ENCODE peak calls at places on chromosomes 7 and 10, in ten cellular contexts. I, Y, K, G, O, H, U, F, S and L are unnamed samples. For H3K9me3, the result is how much of the 10 kb centered on the place peaks cover.

GRCh38 chr10:65142641-65143435 is 1621.6 kb downstream of the REEP3 start:
- DNase-seq in I (no peak), Y (no peak), K (no peak), G (no peak), O (no peak), H (no peak), U (no peak), F (no peak), S (no peak), L (no peak)

GRCh38 chr7:115779561-115779960 is 251.0 kb downstream of the TFEC start:
- DNase-seq in I (no peak), Y (no peak), K (no peak), G (no peak), O (no peak), H (no peak), U (no peak), F (no peak), S (no peak), L (no peak)

GRCh38 chr7:96658011-96658391 is 51.6 kb downstream of the SEM1 start:
- DNase-seq in I (no peak), Y (no peak), K (no peak), G (no peak), O (no peak), H (no peak), U (peak), F (no peak), S (no peak), L (no peak)

GRCh38 chr7:18473119-18473518 is 22.4 kb upstream of the HDAC9 start:
- DNase-seq in I (no peak), Y (no peak), K (no peak), G (no peak), O (no peak), H (no peak), U (no peak), F (no peak), S (no peak), L (no peak)

GRCh38 chr7:2014391-2015241 is 218.1 kb downstream of the MAD1L1 start:
- DNase-seq in I (peak), Y (no peak), K (no peak), G (no peak), O (no peak), H (no peak), U (no peak), F (no peak), S (peak), L (peak)

GRCh38 chr7:100584677-100585510 is 1.0 kb downstream of the LRCH4 start:
- DNase-seq in I (peak), Y (peak), K (peak), G (peak), O (no peak), H (peak), U (peak), F (peak), S (no peak), L (no peak)

GRCh38 chr7:28176174-28176573 is 4.4 kb downstream of the JAZF1 start:
- DNase-seq in I (no peak), Y (no peak), K (no peak), G (no peak), O (no peak), H (no peak), U (no peak), F (no peak), S (no peak), L (no peak)

GRCh38 chr10:77773631-77774426 is 136.2 kb upstream of the KCNMA1 start:
- DNase-seq in I (no peak), Y (no peak), K (no peak), G (no peak), O (no peak), H (peak), U (no peak), F (no peak), S (no peak), L (no peak)

GRCh38 chr7:158650821-158651225 is 53.8 kb downstream of the NCAPG2 start:
- DNase-seq in I (no peak), Y (no peak), K (peak), G (no peak), O (no peak), H (no peak), U (no peak), F (no peak), S (no peak), L (no peak)

GRCh38 chr7:74275401-74275881 is 13.8 kb upstream of the CLIP2 start:
- DNase-seq in I (no peak), Y (no peak), K (no peak), G (peak), O (peak), H (no peak), U (no peak), F (peak), S (no peak), L (no peak)

GRCh38 chr10:116984202-116984993 is 20.6 kb downstream of the SHTN1 start:
- DNase-seq in I (no peak), Y (no peak), K (no peak), G (no peak), O (no peak), H (no peak), U (no peak), F (no peak), S (no peak), L (no peak)

GRCh38 chr7:32347244-32347828 is 142.8 kb downstream of the LSM5 start:
- DNase-seq in I (no peak), Y (peak), K (no peak), G (peak), O (peak), H (no peak), U (peak), F (no peak), S (no peak), L (no peak)

GRCh38 chr10:22624289-22624738 is 90.1 kb downstream of the PIP4K2A start:
- DNase-seq in I (no peak), Y (peak), K (peak), G (peak), O (no peak), H (no peak), U (peak), F (no peak), S (no peak), L (no peak)

GRCh38 chr10:9097206-9097990 is 1042.9 kb downstream of the GATA3 start:
- DNase-seq in I (no peak), Y (no peak), K (peak), G (no peak), O (no peak), H (no peak), U (no peak), F (no peak), S (no peak), L (no peak)

GRCh38 chr7:140308060-140308459 is 90.3 kb downstream of the SLC37A3 start:
- DNase-seq in I (no peak), Y (no peak), K (no peak), G (no peak), O (no peak), H (no peak), U (no peak), F (no peak), S (no peak), L (no peak)

GRCh38 chr7:70355591-70356323 is 757.5 kb downstream of the AUTS2 start:
- DNase-seq in I (no peak), Y (no peak), K (no peak), G (no peak), O (no peak), H (no peak), U (peak), F (no peak), S (no peak), L (no peak)

GRCh38 chr7:5283421-5284303 is 919 bp downstream of the SLC29A4 start:
- DNase-seq in I (no peak), Y (no peak), K (no peak), G (peak), O (no peak), H (no peak), U (no peak), F (no peak), S (no peak), L (no peak)

GRCh38 chr10:98589007-98589406 is 142.3 kb upstream of the HPS1 start:
- DNase-seq in I (no peak), Y (no peak), K (no peak), G (peak), O (no peak), H (no peak), U (no peak), F (no peak), S (no peak), L (no peak)

GRCh38 chr7:116041615-116042014 is 11.1 kb upstream of the TFEC start:
- DNase-seq in I (no peak), Y (no peak), K (no peak), G (no peak), O (no peak), H (no peak), U (no peak), F (no peak), S (no peak), L (no peak)

GRCh38 chr10:77463967-77464745 is 173.5 kb downstream of the KCNMA1 start:
- DNase-seq in I (no peak), Y (no peak), K (peak), G (no peak), O (no peak), H (no peak), U (no peak), F (no peak), S (no peak), L (no peak)

GRCh38 chr10:75717126-75717916 is 285.9 kb downstream of the LRMDA start:
- DNase-seq in I (no peak), Y (no peak), K (no peak), G (peak), O (no peak), H (no peak), U (no peak), F (no peak), S (no peak), L (no peak)

DNA sequence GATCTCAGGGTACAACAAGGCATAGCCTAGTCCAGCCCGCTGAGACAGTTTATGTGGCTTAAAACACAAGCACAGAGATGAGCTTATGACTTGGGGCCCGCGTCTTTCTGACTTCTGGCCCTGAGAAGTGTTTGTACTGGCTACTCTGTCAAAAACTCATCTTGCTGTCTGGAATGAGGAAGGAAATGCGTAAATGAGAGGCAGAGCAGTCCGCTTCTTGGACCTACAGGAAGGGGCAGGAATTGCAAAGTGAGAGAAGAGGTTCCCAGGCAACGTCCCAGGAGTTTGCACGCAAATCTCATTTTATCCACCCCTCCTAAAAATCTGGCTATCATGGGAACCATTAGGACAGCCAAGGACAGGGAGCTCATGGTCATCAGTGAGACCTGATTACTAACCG is 5.5 kb downstream of the ANXA11 start:
- DNase-seq in I (no peak), Y (peak), K (peak), G (peak), O (no peak), H (peak), U (no peak), F (no peak), S (no peak), L (no peak)
- TF ChIP-seq CTCF in I (no peak), Y (no peak), K (no peak), G (no peak), O (no peak), H (peak), U (no peak), F (no peak), S (no peak), L (no peak)

GRCh38 chr10:130766071-130766470 is 545.5 kb downstream of the TCERG1L start:
- DNase-seq in I (no peak), Y (no peak), K (no peak), G (no peak), O (no peak), H (no peak), U (no peak), F (no peak), S (peak), L (no peak)
- H3K9me3 ChIP-seq in I (under half), Y (under half), K (under half), G (under half), O (under half), H (under half), U (under half), F (under half), S (under half), L (under half)

GRCh38 chr10:49177391-49178355 is 10.5 kb downstream of the TMEM273 start:
- DNase-seq in I (peak), Y (peak), K (peak), G (peak), O (no peak), H (no peak), U (no peak), F (no peak), S (peak), L (no peak)
- H3K27ac ChIP-seq in I (peak), Y (peak), K (peak), G (no peak), O (peak), H (peak), U (no peak), F (no peak), S (peak), L (no peak)

GRCh38 chr10:46995234-46995633 is 84.0 kb downstream of the PTPN20 start:
- DNase-seq in I (no peak), Y (no peak), K (no peak), G (no peak), O (no peak), H (no peak), U (no peak), F (peak), S (no peak), L (no peak)
- TF ChIP-seq CTCF in I (no peak), Y (peak), K (peak), G (no peak), O (no peak), H (no peak), U (no peak), F (peak), S (no peak), L (no peak)